ENCODE peak calls at places on chromosomes 6 and 20, in five cellular contexts. H is tibial artery, Q is heart right ventricle, A is testis, P is RWPE2. X is an unnamed sample. For H3K4me1, the result is how much of the 10 kb centered on the place peaks cover.

GRCh38 chr6:136123464-136123863 is 126.6 kb downstream of the MTFR2 start:
- DNase-seq in H (no peak), Q (no peak), A (no peak), P (no peak), X (no peak)

GRCh38 chr6:141484726-141485125 is 648.0 kb upstream of the GJE1 start:
- DNase-seq in H (no peak), Q (no peak), A (no peak), P (no peak), X (no peak)

GRCh38 chr6:108874470-108875160 is 26.4 kb downstream of the ARMC2 start:
- DNase-seq in H (no peak), Q (no peak), A (no peak), P (no peak), X (no peak)

GRCh38 chr6:14721103-14721758 is 524.6 kb upstream of the JARID2 start:
- DNase-seq in H (no peak), Q (no peak), A (no peak), P (no peak), X (no peak)

GRCh38 chr6:156804402-156804801 is 27.2 kb downstream of the ARID1B start:
- DNase-seq in H (no peak), Q (no peak), A (no peak), P (no peak), X (no peak)

GRCh38 chr6:33848498-33848897 is 44.7 kb upstream of the MLN start:
- DNase-seq in H (no peak), Q (no peak), A (no peak), P (no peak), X (peak)

GRCh38 chr6:24743265-24743943 is 24.4 kb upstream of the C6orf62 start:
- DNase-seq in H (no peak), Q (no peak), A (no peak), P (no peak), X (no peak)

GRCh38 chr6:113690255-113690956 is 166.7 kb upstream of the MARCKS start:
- DNase-seq in H (no peak), Q (no peak), A (no peak), P (no peak), X (no peak)

GRCh38 chr6:156379946-156380707 is 397.1 kb upstream of the ARID1B start:
- DNase-seq in H (no peak), Q (no peak), A (no peak), P (no peak), X (no peak)

GRCh38 chr6:87174078-87174579 is 18.8 kb downstream of the ZNF292 start:
- DNase-seq in H (no peak), Q (no peak), A (no peak), P (no peak), X (peak)

GRCh38 chr6:19070520-19070919 is 683.4 kb downstream of the RNF144B start:
- DNase-seq in H (no peak), Q (peak), A (no peak), P (no peak), X (no peak)

GRCh38 chr6:124798942-124799496 is 163.2 kb upstream of the RNF217 start:
- DNase-seq in H (no peak), Q (no peak), A (no peak), P (no peak), X (no peak)

GRCh38 chr6:139330841-139331500 is 39.2 kb upstream of the TXLNB start:
- DNase-seq in H (no peak), Q (no peak), A (no peak), P (no peak), X (no peak)

GRCh38 chr6:27059621-27060425 is 187.7 kb upstream of the PRSS16 start:
- DNase-seq in H (no peak), Q (no peak), A (no peak), P (no peak), X (no peak)

GRCh38 chr20:41336711-41337492 is 3.7 kb upstream of the LPIN3 start:
- DNase-seq in H (no peak), Q (no peak), A (no peak), P (peak), X (peak)

GRCh38 chr6:149380523-149380922 is 19.5 kb upstream of the SUMO4 start:
- DNase-seq in H (no peak), Q (no peak), A (no peak), P (no peak), X (no peak)

GRCh38 chr20:37521091-37521771 is at the start of gene NNAT:
- DNase-seq in H (no peak), Q (no peak), A (peak), P (peak), X (peak)

GRCh38 chr20:46330072-46330763 is 21.9 kb upstream of the CDH22 start:
- DNase-seq in H (no peak), Q (no peak), A (no peak), P (no peak), X (no peak)

GRCh38 chr6:113901482-113901881 is 44.3 kb downstream of the MARCKS start:
- DNase-seq in H (no peak), Q (no peak), A (no peak), P (no peak), X (no peak)

DNA sequence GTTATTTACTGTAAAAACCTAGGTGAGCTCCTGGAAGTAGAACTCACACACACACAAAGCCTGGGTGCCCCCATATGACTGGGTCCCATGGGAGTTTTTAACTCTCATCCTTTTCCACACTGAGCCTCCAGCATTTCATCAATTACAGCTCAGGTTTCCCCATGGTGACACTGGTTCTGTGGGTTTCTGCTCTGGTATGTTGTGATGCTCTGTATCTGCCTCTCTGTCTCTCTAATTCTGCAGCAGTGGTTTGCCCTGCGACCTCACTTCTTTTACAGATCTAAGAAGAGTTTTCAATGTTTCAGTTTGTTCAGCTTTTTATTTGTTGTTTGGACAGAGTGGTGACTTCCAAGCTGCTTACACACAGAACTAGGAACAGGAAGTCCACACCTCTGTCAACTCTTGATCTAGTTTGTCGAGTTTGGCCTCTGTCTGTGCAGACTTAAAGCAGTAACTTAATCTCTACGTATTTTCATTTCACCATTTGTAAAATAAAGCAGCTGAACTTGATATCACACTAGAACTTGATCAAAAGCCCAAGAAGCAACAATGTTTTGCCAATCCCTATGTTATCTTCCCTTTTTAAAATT is 554.3 kb downstream of the EPHA7 start:
- DNase-seq in H (no peak), Q (no peak), A (no peak), P (no peak), X (no peak)
- H3K27ac ChIP-seq in H (no peak), Q (no peak), A (no peak), P (no peak), X (no peak)

DNA sequence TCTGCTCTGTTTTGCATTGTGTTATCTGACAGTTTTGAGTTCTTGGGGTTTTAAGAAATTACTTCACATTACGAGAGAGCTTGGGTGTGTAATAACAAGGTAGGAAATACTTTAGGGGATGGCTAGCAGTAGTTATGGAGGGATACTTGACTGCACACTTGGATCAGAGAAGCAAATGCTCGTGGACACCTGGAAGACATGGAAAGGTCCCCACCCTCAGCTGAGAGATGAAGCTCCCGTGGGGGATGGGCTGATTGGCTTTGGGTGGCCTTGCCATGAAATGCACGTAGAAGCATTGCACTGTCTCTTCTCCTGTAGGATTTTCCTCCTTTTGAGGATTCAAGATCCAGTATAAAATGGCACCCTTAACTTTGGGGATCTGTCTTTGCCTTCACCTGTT is 61.5 kb upstream of the UNC93A start:
- DNase-seq in H (no peak), Q (no peak), A (no peak), P (no peak), X (no peak)
- H3K4me1 ChIP-seq in H (under half), Q (under half), A (under half), P (under half), X (under half)

GRCh38 chr20:49791165-49791564 is 21.5 kb upstream of the SLC9A8 start:
- DNase-seq in H (no peak), Q (no peak), A (no peak), P (no peak), X (no peak)
- H3K27ac ChIP-seq in H (no peak), Q (peak), A (peak), P (no peak), X (peak)

DNA sequence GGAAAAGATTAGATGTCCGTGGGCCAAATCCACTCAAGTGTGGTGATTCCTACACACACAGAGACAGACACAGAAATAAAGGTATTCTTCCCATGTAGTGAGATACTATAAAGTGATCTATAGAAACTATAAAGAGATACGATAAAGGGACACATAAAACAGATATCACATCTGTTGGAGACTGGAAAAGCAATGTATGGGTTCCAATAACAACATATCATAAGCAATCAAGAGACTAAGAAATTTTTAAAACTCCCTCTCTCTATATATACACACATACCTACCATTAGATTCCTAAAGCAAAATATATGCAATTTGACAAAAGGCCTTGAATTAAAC is 5.2 kb downstream of the PPP1R10 start:
- DNase-seq in H (no peak), Q (no peak), A (no peak), P (no peak), X (no peak)
- H3K4me1 ChIP-seq in H (under half), Q (half or more), A (under half), P (under half), X (under half)

GRCh38 chr6:44224154-44224977 is 971 bp downstream of the SLC29A1 start:
- DNase-seq in H (no peak), Q (no peak), A (no peak), P (no peak), X (no peak)
- H3K27ac ChIP-seq in H (peak), Q (no peak), A (peak), P (peak), X (peak)

DNA sequence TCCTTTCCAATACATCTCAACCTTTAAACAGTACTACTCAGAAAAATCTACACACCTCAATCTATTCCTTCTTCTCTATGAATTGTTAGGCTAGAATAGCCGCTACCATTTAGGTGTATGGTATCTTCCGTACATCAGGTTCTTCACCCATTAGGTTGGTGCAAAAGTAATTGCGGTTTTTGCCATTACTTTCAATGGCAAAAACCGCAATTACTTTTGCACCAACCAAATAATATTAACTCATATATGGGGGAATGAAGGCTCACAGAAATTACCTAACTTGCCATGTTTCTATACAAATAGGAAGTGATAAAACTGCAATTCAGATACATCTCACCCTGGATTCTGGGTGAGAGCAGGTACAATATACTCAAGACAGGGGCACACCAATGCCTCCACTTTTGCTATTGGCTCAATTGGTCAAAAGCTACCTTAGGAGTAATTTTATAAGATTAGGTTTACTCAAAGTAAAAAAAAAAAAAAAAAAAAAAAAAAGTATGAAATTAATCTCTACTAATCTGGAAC is 37.7 kb upstream of the ARHGAP18 start:
- DNase-seq in H (no peak), Q (no peak), A (no peak), P (no peak), X (no peak)
- H3K4me1 ChIP-seq in H (under half), Q (under half), A (under half), P (half or more), X (under half)

DNA sequence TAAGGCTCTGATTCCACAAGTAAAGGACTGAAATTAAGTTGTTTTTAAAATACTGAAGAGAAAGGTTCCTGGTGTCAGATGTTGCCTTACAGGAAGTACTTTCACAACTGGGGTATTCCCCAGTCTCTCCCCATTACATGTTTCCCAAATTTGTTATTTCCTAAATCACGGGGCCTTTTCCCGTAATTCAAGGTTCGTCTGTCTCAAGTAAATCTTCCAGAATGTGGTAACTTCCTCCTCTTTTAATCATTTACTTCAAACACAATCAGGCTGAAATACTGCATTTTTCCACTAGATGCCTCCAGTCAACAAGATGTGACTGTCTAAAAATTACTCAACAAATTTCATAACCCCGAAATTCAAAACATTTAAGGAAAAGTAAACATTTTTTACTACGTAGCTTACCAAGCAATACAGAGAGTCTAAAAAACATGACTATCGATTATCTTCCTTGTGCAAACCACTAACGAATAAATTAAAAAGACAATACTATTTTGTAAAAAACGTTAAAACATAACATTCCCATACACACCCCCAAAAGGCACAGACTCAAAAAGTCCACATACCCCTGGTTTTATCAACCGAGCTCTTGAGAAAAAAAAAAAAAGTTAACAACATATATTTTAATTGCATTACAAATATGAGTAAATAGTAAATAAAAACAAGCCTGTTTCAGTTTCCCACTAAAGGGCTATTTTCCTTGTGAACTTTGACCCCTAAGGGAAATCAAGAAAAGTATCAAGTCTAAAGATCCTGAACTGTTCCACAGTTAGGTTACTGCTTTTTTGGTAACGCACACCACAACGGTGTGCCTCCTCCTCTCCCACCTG is 1.7 kb downstream of the SOD2 start:
- DNase-seq in H (no peak), Q (peak), A (no peak), P (no peak), X (no peak)
- H3K27ac ChIP-seq in H (peak), Q (no peak), A (peak), P (peak), X (peak)

GRCh38 chr6:2165216-2165725 is 80.1 kb downstream of the GMDS start:
- DNase-seq in H (no peak), Q (no peak), A (no peak), P (no peak), X (no peak)
- H3K4me1 ChIP-seq in H (under half), Q (under half), A (under half), P (under half), X (under half)

DNA sequence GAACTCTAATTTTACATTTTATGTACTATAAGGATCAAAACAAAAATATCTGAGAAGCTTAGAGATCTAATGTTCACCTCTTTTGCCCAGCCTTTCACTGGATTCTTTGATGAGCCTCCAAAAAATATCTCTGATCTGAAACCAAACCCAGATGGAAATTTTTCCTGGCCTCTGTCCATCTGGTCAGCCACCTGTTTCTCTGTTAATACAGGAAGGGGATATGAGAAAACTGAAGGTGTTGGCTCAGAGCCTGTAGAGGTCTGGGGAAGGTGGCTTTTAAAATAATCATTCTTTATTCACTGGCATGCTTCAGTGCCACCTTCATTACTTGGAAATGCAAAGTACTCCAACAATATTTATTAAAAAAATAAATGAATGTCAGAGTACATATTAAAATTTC is 8.5 kb upstream of the MCM3 start:
- DNase-seq in H (no peak), Q (no peak), A (no peak), P (no peak), X (no peak)
- H3K27ac ChIP-seq in H (no peak), Q (no peak), A (no peak), P (no peak), X (no peak)

DNA sequence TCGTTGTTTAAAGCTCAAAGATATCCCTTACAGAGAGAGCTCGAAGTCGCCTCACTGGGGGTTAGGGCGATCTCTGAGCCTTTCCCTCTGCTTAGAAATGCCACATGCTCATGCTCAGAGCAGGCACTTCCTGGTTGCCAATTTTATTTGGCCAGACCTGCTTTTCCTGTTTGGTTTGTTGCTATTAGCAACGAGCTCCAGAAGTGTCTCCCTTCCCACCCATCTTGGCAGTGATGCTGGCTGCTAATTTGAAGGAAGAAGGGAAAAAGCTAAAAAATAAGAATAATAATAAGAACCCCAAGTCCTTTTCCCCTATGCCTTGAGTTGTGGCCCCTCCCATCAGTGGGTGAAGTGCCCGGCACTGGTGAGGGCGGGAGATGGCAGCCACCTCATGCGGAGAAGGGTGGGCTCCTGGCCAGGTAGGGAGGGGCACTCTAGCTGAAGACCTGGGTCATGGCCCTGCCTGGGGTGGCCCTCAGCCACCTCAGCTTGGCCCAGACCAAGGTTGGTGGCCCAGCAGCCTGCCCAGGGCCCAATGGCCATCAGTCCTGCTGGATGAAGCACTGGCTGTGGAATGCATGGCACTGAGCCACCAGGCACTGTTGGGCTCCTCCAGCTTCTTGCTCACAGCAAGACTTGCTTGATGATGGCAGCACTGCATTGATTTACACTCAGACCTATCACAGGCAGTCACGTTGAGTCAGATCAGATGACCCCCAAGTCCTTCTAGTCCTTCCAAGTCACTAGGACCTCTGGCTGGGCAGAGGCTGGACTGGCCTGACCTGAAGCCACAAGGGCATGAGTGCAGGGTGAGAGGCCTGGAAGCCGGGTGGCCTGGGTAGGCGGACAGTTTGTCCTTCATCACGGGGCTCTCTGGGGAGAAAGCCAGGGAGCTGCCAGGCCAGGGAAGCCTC is 79.0 kb downstream of the SYNJ2 start:
- DNase-seq in H (peak), Q (peak), A (peak), P (no peak), X (peak)
- H3K4me1 ChIP-seq in H (under half), Q (under half), A (under half), P (under half), X (under half)

X was measured in right cardiac atrium.